ENCODE peak calls at places on chromosome 21, in four cellular contexts. E is heart right ventricle, Y is astrocyte of the cerebellum, S is brain microvascular endothelial cell. T is an unnamed sample.

GRCh38 chr21:31343680-31344480 is at the start of gene TIAM1:
- DNase-seq in E (peak), Y (no peak), S (peak), T (peak)

GRCh38 chr21:21968810-21969588 is 970.8 kb downstream of the NCAM2 start:
- DNase-seq in E (no peak), Y (no peak), S (no peak), T (no peak)

GRCh38 chr21:15127437-15127836 is 62.6 kb upstream of the NRIP1 start:
- DNase-seq in E (no peak), Y (no peak), S (no peak), T (no peak)

GRCh38 chr21:43209575-43210453 is 41.0 kb downstream of the CRYAA start:
- DNase-seq in E (no peak), Y (peak), S (peak), T (peak)

GRCh38 chr21:32135401-32136363 is 143.2 kb downstream of the MIS18A start:
- DNase-seq in E (no peak), Y (no peak), S (peak), T (peak)

GRCh38 chr21:45220106-45220505 is 67.6 kb downstream of the POFUT2 start:
- DNase-seq in E (no peak), Y (no peak), S (no peak), T (peak)

GRCh38 chr21:26210614-26211013 is 40.0 kb upstream of the APP start:
- DNase-seq in E (no peak), Y (no peak), S (no peak), T (no peak)

GRCh38 chr21:31908106-31909031 is 35.5 kb downstream of the HUNK start:
- DNase-seq in E (no peak), Y (no peak), S (no peak), T (peak)

GRCh38 chr21:45447821-45448220 is 42.9 kb downstream of the COL18A1 start:
- DNase-seq in E (no peak), Y (no peak), S (no peak), T (no peak)

GRCh38 chr21:16768096-16768495 is 744.7 kb upstream of the CXADR start:
- DNase-seq in E (no peak), Y (peak), S (no peak), T (peak)

GRCh38 chr21:16942703-16943102 is 570.1 kb upstream of the CXADR start:
- DNase-seq in E (no peak), Y (peak), S (peak), T (no peak)

GRCh38 chr21:35658242-35658641 is 402.1 kb downstream of the SETD4 start:
- DNase-seq in E (no peak), Y (peak), S (peak), T (peak)

GRCh38 chr21:43733529-43734071 is 14.7 kb downstream of the PDXK start:
- DNase-seq in E (no peak), Y (no peak), S (no peak), T (peak)

GRCh38 chr21:14685568-14685967 is 139.5 kb upstream of the SAMSN1 start:
- DNase-seq in E (no peak), Y (no peak), S (no peak), T (no peak)

GRCh38 chr21:21247441-21247840 is 249.2 kb downstream of the NCAM2 start:
- DNase-seq in E (no peak), Y (no peak), S (no peak), T (no peak)

GRCh38 chr21:45019076-45019886 is 55.1 kb upstream of the ADARB1 start:
- DNase-seq in E (peak), Y (no peak), S (peak), T (peak)

GRCh38 chr21:43306911-43307676 is 119.8 kb downstream of the SIK1 start:
- DNase-seq in E (no peak), Y (no peak), S (peak), T (peak)

GRCh38 chr21:15731243-15731613 is 1.4 kb downstream of the USP25 start:
- DNase-seq in E (no peak), Y (no peak), S (no peak), T (no peak)

GRCh38 chr21:45067462-45068285 is 6.7 kb upstream of the ADARB1 start:
- DNase-seq in E (no peak), Y (no peak), S (no peak), T (no peak)

GRCh38 chr21:43590220-43590619 is 69.1 kb downstream of the HSF2BP start:
- DNase-seq in E (no peak), Y (no peak), S (no peak), T (peak)

GRCh38 chr21:35367558-35367957 is 318.5 kb upstream of the RUNX1 start:
- DNase-seq in E (no peak), Y (no peak), S (no peak), T (no peak)

GRCh38 chr21:43985690-43986251 is 26.3 kb upstream of the TRAPPC10 start:
- DNase-seq in E (no peak), Y (no peak), S (no peak), T (no peak)

GRCh38 chr21:38807481-38807880 is 1.8 kb downstream of the ETS2 start:
- DNase-seq in E (no peak), Y (no peak), S (no peak), T (no peak)

GRCh38 chr21:44024895-44025353 is 12.8 kb downstream of the TRAPPC10 start:
- DNase-seq in E (peak), Y (peak), S (peak), T (peak)

GRCh38 chr21:44485254-44485793 is 30.0 kb downstream of the LRRC3 start:
- DNase-seq in E (no peak), Y (no peak), S (no peak), T (peak)

GRCh38 chr21:43768868-43769167 is 7.3 kb downstream of the CSTB start:
- DNase-seq in E (no peak), Y (no peak), S (no peak), T (no peak)

GRCh38 chr21:35586305-35586704 is 474.0 kb downstream of the SETD4 start:
- DNase-seq in E (no peak), Y (no peak), S (no peak), T (no peak)

GRCh38 chr21:45330075-45330781 is 42.5 kb upstream of the POFUT2 start:
- DNase-seq in E (no peak), Y (peak), S (peak), T (peak)

GRCh38 chr21:35333831-35334593 is 284.9 kb upstream of the RUNX1 start:
- DNase-seq in E (no peak), Y (no peak), S (no peak), T (peak)

GRCh38 chr21:14491269-14491681 is 54.8 kb downstream of the SAMSN1 start:
- DNase-seq in E (no peak), Y (no peak), S (no peak), T (no peak)

GRCh38 chr21:43922949-43923348 is 57.9 kb downstream of the AGPAT3 start:
- DNase-seq in E (no peak), Y (no peak), S (no peak), T (no peak)

DNA sequence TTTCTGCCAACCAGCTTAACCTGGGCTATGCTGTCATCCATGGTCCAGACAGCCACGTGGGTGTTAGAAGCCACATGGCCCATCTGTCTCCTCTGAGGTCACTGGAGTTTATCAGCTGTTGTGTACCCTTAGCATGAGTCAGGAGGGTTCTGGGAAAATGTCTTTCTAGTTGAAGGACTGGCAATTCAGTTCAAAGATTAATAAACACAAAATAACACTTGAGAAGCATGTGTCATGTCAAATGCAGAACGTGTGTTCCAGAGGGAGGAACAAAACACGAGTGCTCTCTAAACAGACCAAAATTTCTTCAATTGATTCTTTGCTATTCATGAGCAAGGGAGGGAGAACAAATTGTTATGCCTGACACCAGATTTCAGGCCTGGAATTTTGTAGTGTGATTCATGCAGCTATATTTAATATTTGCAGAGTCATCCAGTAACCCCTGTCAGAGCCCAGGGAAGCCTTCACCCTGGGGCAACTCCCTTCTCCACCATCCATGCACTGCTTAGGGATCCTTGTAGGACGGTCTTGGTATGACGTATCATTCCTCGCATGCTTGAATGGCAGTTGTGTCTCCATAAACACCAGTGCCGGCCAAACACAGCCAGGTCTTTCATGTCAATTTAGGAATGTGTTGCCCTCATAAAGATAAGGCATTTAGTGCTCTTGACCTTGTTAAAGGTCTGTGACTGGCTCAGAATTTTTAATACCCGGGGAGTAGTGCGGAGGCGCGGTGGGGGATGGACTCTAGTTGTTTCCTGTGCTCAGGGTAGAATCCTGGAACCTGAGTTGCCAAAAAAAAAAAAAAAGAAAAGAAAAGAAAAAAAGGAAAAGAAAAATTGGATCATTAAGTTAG is 27.7 kb upstream of the DYRK1A start:
- DNase-seq in E (peak), Y (peak), S (peak), T (peak)
- H3K4me3 ChIP-seq in E (no peak), Y (no peak), S (peak), T (peak)

GRCh38 chr21:37220981-37221664 is 46.0 kb downstream of the VPS26C start:
- DNase-seq in E (peak), Y (peak), S (peak), T (peak)
- TF ChIP-seq CTCF in E (peak), Y (no peak), S (peak), T (peak)

DNA sequence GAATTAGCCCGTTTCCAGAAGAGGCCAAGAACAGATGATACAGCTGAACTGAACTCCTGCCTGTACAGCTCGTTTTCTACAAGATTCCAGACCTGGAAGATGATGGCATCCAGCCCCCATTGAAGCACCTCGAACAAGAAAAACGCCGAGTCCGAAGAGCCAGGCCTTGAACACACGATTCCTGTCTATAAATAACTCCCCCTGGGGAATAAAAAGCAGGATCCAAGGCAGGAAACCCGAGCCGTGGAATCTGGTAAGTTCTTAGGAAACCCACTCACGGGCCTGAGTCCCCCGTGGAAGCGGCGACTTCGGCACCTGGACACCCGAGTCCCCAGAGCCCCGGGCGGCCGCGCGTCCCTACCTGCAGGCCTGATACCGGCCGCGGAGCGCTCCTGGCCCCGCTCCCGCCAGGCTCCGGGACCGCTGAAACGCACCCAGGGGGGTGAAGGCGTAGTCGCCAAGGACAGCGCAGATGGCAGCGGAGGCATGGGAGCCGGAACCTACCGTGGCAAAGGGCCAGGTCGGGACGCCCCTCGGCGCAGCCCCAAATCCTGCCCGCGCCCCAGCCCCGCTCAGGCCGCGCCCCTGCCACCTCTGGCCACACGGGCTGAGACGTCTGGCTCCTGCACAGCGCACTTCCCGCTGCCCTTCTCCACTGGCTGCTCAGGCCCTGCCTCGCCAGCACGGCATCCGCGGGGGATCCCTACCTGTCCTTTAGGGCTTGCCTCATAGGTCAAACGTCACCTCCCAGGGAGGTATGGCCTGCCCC is 14.0 kb upstream of the HLCS start:
- DNase-seq in E (peak), Y (no peak), S (no peak), T (peak)
- H3K4me3 ChIP-seq in E (peak), Y (peak), S (peak), T (peak)

GRCh38 chr21:29436143-29436542 is 137.4 kb downstream of the BACH1 start:
- DNase-seq in E (no peak), Y (no peak), S (no peak), T (no peak)
- TF ChIP-seq CTCF in E (no peak), Y (no peak), S (no peak), T (no peak)

GRCh38 chr21:41712730-41713129 is 54.1 kb downstream of the RIPK4 start:
- DNase-seq in E (no peak), Y (no peak), S (no peak), T (no peak)
- H3K4me3 ChIP-seq in E (no peak), Y (no peak), S (no peak), T (no peak)

DNA sequence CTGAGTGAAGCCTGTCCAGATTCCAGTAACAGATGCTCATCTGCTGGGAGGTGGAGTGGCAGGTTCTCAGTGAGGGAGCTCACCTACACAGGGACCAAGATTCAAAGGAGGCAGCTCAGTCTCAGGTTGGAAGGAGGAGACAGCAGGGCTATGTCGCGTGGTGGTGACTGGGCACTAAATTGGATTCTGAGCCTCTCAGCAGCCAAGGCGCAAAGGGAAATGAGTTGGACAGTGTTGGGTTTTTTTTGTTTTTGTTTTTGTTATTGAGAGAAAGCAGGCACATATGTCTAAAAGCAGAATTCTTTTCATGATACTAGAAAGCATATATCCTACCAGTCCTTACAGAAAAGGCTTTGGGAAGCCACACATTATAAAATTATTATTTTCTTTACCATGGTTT is 26.2 kb downstream of the UMODL1 start:
- DNase-seq in E (no peak), Y (no peak), S (no peak), T (no peak)
- TF ChIP-seq CTCF in E (no peak), Y (no peak), S (no peak), T (no peak)

GRCh38 chr21:33267250-33267649 is 1.1 kb downstream of the IL10RB start:
- DNase-seq in E (no peak), Y (no peak), S (no peak), T (no peak)
- H3K4me3 ChIP-seq in E (peak), Y (peak), S (peak), T (peak)

GRCh38 chr21:19239696-19240095 is 836.1 kb upstream of the TMPRSS15 start:
- DNase-seq in E (no peak), Y (no peak), S (no peak), T (no peak)

GRCh38 chr21:19244502-19245187 is 841.1 kb upstream of the TMPRSS15 start:
- DNase-seq in E (no peak), Y (no peak), S (no peak), T (no peak)

GRCh38 chr21:19246018-19246417 is 842.4 kb upstream of the TMPRSS15 start:
- DNase-seq in E (no peak), Y (no peak), S (no peak), T (no peak)

DNA sequence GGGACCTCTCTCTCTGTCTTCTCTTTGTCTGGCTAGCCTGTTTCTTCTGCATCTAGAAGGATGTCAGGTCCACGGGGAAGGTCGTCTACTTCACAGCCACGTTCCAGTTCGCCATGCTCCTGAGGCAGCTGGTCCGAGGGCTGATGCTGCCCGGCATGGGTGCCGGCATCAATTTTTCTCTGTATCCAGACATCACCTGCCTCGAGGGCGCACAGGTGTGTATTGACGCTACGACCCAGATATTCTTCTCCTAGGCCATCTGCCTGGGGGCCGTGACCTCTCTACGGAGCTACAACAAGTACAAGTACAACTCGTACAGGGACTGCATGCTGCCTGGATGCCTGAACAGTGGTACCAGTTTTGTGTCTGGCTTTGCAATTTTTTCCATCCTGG is 841.6 kb upstream of the TMPRSS15 start:
- DNase-seq in E (no peak), Y (no peak), S (no peak), T (no peak)
- TF ChIP-seq CTCF in E (no peak), Y (no peak), S (no peak), T (no peak)

DNA sequence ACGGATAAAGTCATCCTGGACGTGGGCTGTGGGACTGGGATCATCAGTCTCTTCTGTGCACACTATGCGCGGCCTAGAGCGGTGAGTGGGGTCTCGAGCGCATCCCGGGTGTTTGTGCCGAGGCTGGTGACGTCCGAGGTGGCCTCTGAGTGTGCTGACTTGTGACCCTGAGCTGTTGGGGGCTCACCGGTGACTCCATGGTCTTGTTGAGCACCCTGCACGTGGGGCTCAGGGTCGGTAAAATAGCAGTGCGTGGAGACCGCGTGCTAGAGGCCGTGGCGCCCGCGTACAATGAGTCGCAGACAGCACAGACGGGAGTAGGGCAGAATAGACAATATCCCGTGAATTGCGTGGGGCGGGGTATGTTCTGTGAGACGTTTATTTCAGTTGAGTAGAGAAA is 13.1 kb downstream of the PRMT2 start:
- DNase-seq in E (no peak), Y (no peak), S (no peak), T (no peak)
- H3K4me3 ChIP-seq in E (no peak), Y (no peak), S (no peak), T (no peak)

GRCh38 chr21:42123509-42123908 is 52.4 kb downstream of the UMODL1 start:
- DNase-seq in E (no peak), Y (no peak), S (no peak), T (no peak)

GRCh38 chr21:42127164-42128125 is 56.3 kb downstream of the UMODL1 start:
- DNase-seq in E (no peak), Y (no peak), S (no peak), T (no peak)

GRCh38 chr21:42124081-42124480 is 53.0 kb downstream of the UMODL1 start:
- DNase-seq in E (no peak), Y (no peak), S (no peak), T (no peak)

GRCh38 chr21:42124826-42125570 is 53.9 kb downstream of the UMODL1 start:
- DNase-seq in E (no peak), Y (no peak), S (no peak), T (no peak)

DNA sequence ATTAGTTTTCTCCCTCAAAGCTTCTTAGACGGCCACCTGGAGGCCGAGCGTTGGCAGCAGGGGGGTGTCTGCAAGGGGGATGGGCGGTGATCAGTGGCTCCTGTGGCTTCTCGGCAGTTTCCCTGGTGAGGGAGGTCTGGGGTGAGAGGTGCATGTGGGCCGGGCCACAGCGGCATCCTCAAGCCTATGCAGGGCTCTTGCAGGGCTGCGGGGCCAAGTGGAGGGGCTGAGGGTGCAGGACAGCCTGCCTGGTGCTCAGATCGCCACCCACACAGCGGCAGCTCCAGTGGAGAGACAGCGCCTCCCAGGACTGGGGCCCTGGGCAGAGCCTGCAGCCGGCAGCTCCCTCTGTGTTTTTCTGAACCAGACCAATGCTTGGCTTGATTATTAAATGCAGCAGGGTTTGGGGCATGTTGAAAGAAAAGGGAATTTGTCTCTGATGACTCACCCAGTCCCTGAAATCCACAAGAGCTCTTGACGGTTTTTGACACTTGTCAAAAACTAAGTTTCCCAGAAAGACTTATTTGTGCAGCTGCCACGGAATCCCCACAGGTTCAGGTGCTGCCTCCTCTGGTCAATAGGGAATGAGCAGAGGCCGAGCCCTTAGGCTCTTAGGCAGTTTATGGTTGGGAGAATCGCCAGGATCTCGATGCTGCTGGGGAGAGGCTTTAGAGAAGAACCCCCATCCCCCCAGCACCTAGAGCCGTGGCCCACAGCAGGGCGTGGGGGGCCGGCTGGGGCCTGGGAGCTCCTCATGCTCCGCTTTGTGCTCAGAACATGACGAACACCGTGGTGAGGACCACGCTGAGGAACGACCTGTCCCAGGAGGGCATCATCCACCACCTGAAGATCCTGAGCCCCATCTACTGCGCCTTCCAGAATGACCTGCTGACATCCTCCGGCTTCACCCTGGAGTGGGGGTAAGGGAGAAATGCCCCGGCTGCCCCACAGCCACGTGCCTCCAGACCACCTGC is 54.7 kb downstream of the UMODL1 start:
- DNase-seq in E (no peak), Y (no peak), S (peak), T (peak)
- TF ChIP-seq CTCF in E (no peak), Y (peak), S (peak), T (peak)